ENCODE peak calls at places on chromosome 5, in eight cellular contexts. One of them, this sample, is unnamed.

GRCh38 chr5:141857226-141857625 is 21.0 kb downstream of the PCDH1 start:
- DNase-seq in OCI-LY7: no peak
- DNase-seq in fibroblast of lung: no peak
- DNase-seq in NCI-H1092 treated with DMSO at 0.1 percent for 48 hours: no peak
- DNase-seq in activated T-helper 2 cell treated with anti-CD3 and anti-CD28 coated beads, Interferon-gamma antibody, Interleukin-2, Interleukin-4, amounts not matched to agents 10 μg/mL and 5 μg/mL and 100 μg/mL, durations not matched to agents 14 hours and 24 hours and 36 hours: no peak
- DNase-seq in RCC 7860: no peak
- DNase-seq in amygdala: no peak
- DNase-seq in hepatocyte: no peak
- DNase-seq in this sample: no peak

GRCh38 chr5:30991462-30991861 is 202.0 kb upstream of the CDH6 start:
- DNase-seq in fibroblast of lung: no peak
- DNase-seq in OCI-LY7: no peak
- DNase-seq in amygdala: no peak
- DNase-seq in activated T-helper 2 cell treated with anti-CD3 and anti-CD28 coated beads, Interferon-gamma antibody, Interleukin-2, Interleukin-4, amounts not matched to agents 10 μg/mL and 5 μg/mL and 100 μg/mL, durations not matched to agents 14 hours and 24 hours and 36 hours: no peak
- DNase-seq in hepatocyte: no peak
- DNase-seq in RCC 7860: no peak
- DNase-seq in NCI-H1092 treated with DMSO at 0.1 percent for 48 hours: no peak
- DNase-seq in this sample: no peak

GRCh38 chr5:3265936-3266335 is 329.7 kb upstream of the IRX1 start:
- DNase-seq in amygdala: no peak
- DNase-seq in RCC 7860: no peak
- DNase-seq in NCI-H1092 treated with DMSO at 0.1 percent for 48 hours: no peak
- DNase-seq in OCI-LY7: no peak
- DNase-seq in hepatocyte: no peak
- DNase-seq in fibroblast of lung: no peak
- DNase-seq in activated T-helper 2 cell treated with anti-CD3 and anti-CD28 coated beads, Interferon-gamma antibody, Interleukin-2, Interleukin-4, amounts not matched to agents 10 μg/mL and 5 μg/mL and 100 μg/mL, durations not matched to agents 14 hours and 24 hours and 36 hours: no peak
- DNase-seq in this sample: no peak

GRCh38 chr5:137666109-137666850 is 69.6 kb downstream of the KLHL3 start:
- DNase-seq in hepatocyte: no peak
- DNase-seq in activated T-helper 2 cell treated with anti-CD3 and anti-CD28 coated beads, Interferon-gamma antibody, Interleukin-2, Interleukin-4, amounts not matched to agents 10 μg/mL and 5 μg/mL and 100 μg/mL, durations not matched to agents 14 hours and 24 hours and 36 hours: peak
- DNase-seq in fibroblast of lung: peak
- DNase-seq in NCI-H1092 treated with DMSO at 0.1 percent for 48 hours: no peak
- DNase-seq in RCC 7860: no peak
- DNase-seq in OCI-LY7: no peak
- DNase-seq in amygdala: no peak
- DNase-seq in this sample: no peak

GRCh38 chr5:158943057-158943456 is 156.7 kb downstream of the EBF1 start:
- DNase-seq in amygdala: no peak
- DNase-seq in fibroblast of lung: peak
- DNase-seq in NCI-H1092 treated with DMSO at 0.1 percent for 48 hours: no peak
- DNase-seq in OCI-LY7: no peak
- DNase-seq in hepatocyte: peak
- DNase-seq in activated T-helper 2 cell treated with anti-CD3 and anti-CD28 coated beads, Interferon-gamma antibody, Interleukin-2, Interleukin-4, amounts not matched to agents 10 μg/mL and 5 μg/mL and 100 μg/mL, durations not matched to agents 14 hours and 24 hours and 36 hours: no peak
- DNase-seq in RCC 7860: peak
- DNase-seq in this sample: peak

GRCh38 chr5:1783214-1783551 is 16.5 kb downstream of the MRPL36 start:
- DNase-seq in NCI-H1092 treated with DMSO at 0.1 percent for 48 hours: no peak
- DNase-seq in activated T-helper 2 cell treated with anti-CD3 and anti-CD28 coated beads, Interferon-gamma antibody, Interleukin-2, Interleukin-4, amounts not matched to agents 10 μg/mL and 5 μg/mL and 100 μg/mL, durations not matched to agents 14 hours and 24 hours and 36 hours: no peak
- DNase-seq in fibroblast of lung: peak
- DNase-seq in OCI-LY7: no peak
- DNase-seq in RCC 7860: no peak
- DNase-seq in hepatocyte: no peak
- DNase-seq in amygdala: no peak
- DNase-seq in this sample: no peak

GRCh38 chr5:31827862-31828261 is 188.9 kb downstream of the PDZD2 start:
- DNase-seq in activated T-helper 2 cell treated with anti-CD3 and anti-CD28 coated beads, Interferon-gamma antibody, Interleukin-2, Interleukin-4, amounts not matched to agents 10 μg/mL and 5 μg/mL and 100 μg/mL, durations not matched to agents 14 hours and 24 hours and 36 hours: no peak
- DNase-seq in RCC 7860: peak
- DNase-seq in OCI-LY7: no peak
- DNase-seq in hepatocyte: no peak
- DNase-seq in fibroblast of lung: peak
- DNase-seq in NCI-H1092 treated with DMSO at 0.1 percent for 48 hours: no peak
- DNase-seq in amygdala: no peak
- DNase-seq in this sample: no peak

GRCh38 chr5:176806137-176806536 is 4.2 kb upstream of the UNC5A start:
- DNase-seq in amygdala: no peak
- DNase-seq in RCC 7860: no peak
- DNase-seq in hepatocyte: no peak
- DNase-seq in NCI-H1092 treated with DMSO at 0.1 percent for 48 hours: no peak
- DNase-seq in fibroblast of lung: peak
- DNase-seq in activated T-helper 2 cell treated with anti-CD3 and anti-CD28 coated beads, Interferon-gamma antibody, Interleukin-2, Interleukin-4, amounts not matched to agents 10 μg/mL and 5 μg/mL and 100 μg/mL, durations not matched to agents 14 hours and 24 hours and 36 hours: no peak
- DNase-seq in OCI-LY7: no peak
- DNase-seq in this sample: no peak

GRCh38 chr5:175328176-175328575 is 115.8 kb downstream of the DRD1 start:
- DNase-seq in amygdala: no peak
- DNase-seq in NCI-H1092 treated with DMSO at 0.1 percent for 48 hours: no peak
- DNase-seq in hepatocyte: no peak
- DNase-seq in fibroblast of lung: no peak
- DNase-seq in RCC 7860: no peak
- DNase-seq in activated T-helper 2 cell treated with anti-CD3 and anti-CD28 coated beads, Interferon-gamma antibody, Interleukin-2, Interleukin-4, amounts not matched to agents 10 μg/mL and 5 μg/mL and 100 μg/mL, durations not matched to agents 14 hours and 24 hours and 36 hours: no peak
- DNase-seq in OCI-LY7: no peak
- DNase-seq in this sample: no peak

GRCh38 chr5:32805966-32806626 is 95.0 kb downstream of the NPR3 start:
- DNase-seq in NCI-H1092 treated with DMSO at 0.1 percent for 48 hours: no peak
- DNase-seq in RCC 7860: peak
- DNase-seq in fibroblast of lung: peak
- DNase-seq in hepatocyte: peak
- DNase-seq in activated T-helper 2 cell treated with anti-CD3 and anti-CD28 coated beads, Interferon-gamma antibody, Interleukin-2, Interleukin-4, amounts not matched to agents 10 μg/mL and 5 μg/mL and 100 μg/mL, durations not matched to agents 14 hours and 24 hours and 36 hours: no peak
- DNase-seq in OCI-LY7: no peak
- DNase-seq in amygdala: no peak
- DNase-seq in this sample: peak

GRCh38 chr5:41122459-41122858 is 51.3 kb upstream of the MROH2B start:
- DNase-seq in activated T-helper 2 cell treated with anti-CD3 and anti-CD28 coated beads, Interferon-gamma antibody, Interleukin-2, Interleukin-4, amounts not matched to agents 10 μg/mL and 5 μg/mL and 100 μg/mL, durations not matched to agents 14 hours and 24 hours and 36 hours: no peak
- DNase-seq in NCI-H1092 treated with DMSO at 0.1 percent for 48 hours: no peak
- DNase-seq in fibroblast of lung: no peak
- DNase-seq in RCC 7860: no peak
- DNase-seq in hepatocyte: no peak
- DNase-seq in amygdala: no peak
- DNase-seq in OCI-LY7: peak
- DNase-seq in this sample: no peak